ENCODE peak calls at places on chromosomes 13 and 19, in five cellular contexts. One of them, this sample, is unnamed.

GRCh38 chr13:76245216-76245615 is 609.1 kb downstream of the LMO7 start:
- DNase-seq in lung: no peak
- DNase-seq in WERI-Rb-1: no peak
- DNase-seq in glutamatergic neuron: no peak
- DNase-seq in kidney epithelial cell: no peak
- DNase-seq in this sample: no peak

GRCh38 chr19:12793290-12794195 is 2.3 kb downstream of the JUNB start:
- DNase-seq in WERI-Rb-1: peak
- DNase-seq in lung: peak
- DNase-seq in kidney epithelial cell: no peak
- DNase-seq in glutamatergic neuron: peak
- DNase-seq in this sample: peak

GRCh38 chr19:48660854-48661731 is 11.7 kb downstream of the NTN5 start:
- DNase-seq in WERI-Rb-1: peak
- DNase-seq in kidney epithelial cell: no peak
- DNase-seq in glutamatergic neuron: peak
- DNase-seq in lung: peak
- DNase-seq in this sample: no peak

GRCh38 chr13:98405107-98405571 is 171.8 kb downstream of the STK24 start:
- DNase-seq in kidney epithelial cell: no peak
- DNase-seq in WERI-Rb-1: peak
- DNase-seq in glutamatergic neuron: peak
- DNase-seq in lung: no peak
- DNase-seq in this sample: no peak

GRCh38 chr19:17052439-17052838 is 22.8 kb downstream of the HAUS8 start:
- DNase-seq in kidney epithelial cell: no peak
- DNase-seq in lung: peak
- DNase-seq in glutamatergic neuron: peak
- DNase-seq in WERI-Rb-1: peak
- DNase-seq in this sample: no peak

GRCh38 chr13:44267966-44268365 is 105.7 kb upstream of the SERP2 start:
- DNase-seq in glutamatergic neuron: no peak
- DNase-seq in kidney epithelial cell: no peak
- DNase-seq in WERI-Rb-1: no peak
- DNase-seq in lung: no peak
- DNase-seq in this sample: no peak

GRCh38 chr13:94239135-94239534 is 240.3 kb downstream of the DCT start:
- DNase-seq in glutamatergic neuron: no peak
- DNase-seq in WERI-Rb-1: no peak
- DNase-seq in kidney epithelial cell: peak
- DNase-seq in lung: no peak
- DNase-seq in this sample: no peak

GRCh38 chr13:34030782-34031181 is 212.8 kb downstream of the RFC3 start:
- DNase-seq in glutamatergic neuron: no peak
- DNase-seq in WERI-Rb-1: no peak
- DNase-seq in kidney epithelial cell: no peak
- DNase-seq in lung: no peak
- DNase-seq in this sample: no peak

GRCh38 chr13:106446011-106446410 is 89.5 kb downstream of the EFNB2 start:
- DNase-seq in glutamatergic neuron: no peak
- DNase-seq in kidney epithelial cell: peak
- DNase-seq in WERI-Rb-1: no peak
- DNase-seq in lung: no peak
- DNase-seq in this sample: peak

GRCh38 chr13:31204592-31204991 is 4.8 kb downstream of the B3GLCT start:
- DNase-seq in lung: no peak
- DNase-seq in WERI-Rb-1: peak
- DNase-seq in kidney epithelial cell: peak
- DNase-seq in glutamatergic neuron: no peak
- DNase-seq in this sample: no peak

GRCh38 chr13:109904218-109904617 is 117.8 kb upstream of the IRS2 start:
- DNase-seq in glutamatergic neuron: no peak
- DNase-seq in WERI-Rb-1: peak
- DNase-seq in kidney epithelial cell: no peak
- DNase-seq in lung: no peak
- DNase-seq in this sample: no peak

GRCh38 chr13:113625965-113626661 is 31.9 kb downstream of the ATP4B start:
- DNase-seq in glutamatergic neuron: peak
- DNase-seq in WERI-Rb-1: no peak
- DNase-seq in kidney epithelial cell: no peak
- DNase-seq in lung: no peak
- DNase-seq in this sample: no peak

GRCh38 chr19:6963937-6964336 is 57.3 kb downstream of the MBD3L2B start:
- DNase-seq in lung: no peak
- DNase-seq in glutamatergic neuron: no peak
- DNase-seq in kidney epithelial cell: no peak
- DNase-seq in WERI-Rb-1: peak
- DNase-seq in this sample: no peak

GRCh38 chr19:41734585-41734984 is 20.7 kb upstream of the CEACAM6 start:
- DNase-seq in WERI-Rb-1: no peak
- DNase-seq in lung: peak
- DNase-seq in glutamatergic neuron: no peak
- DNase-seq in kidney epithelial cell: no peak
- DNase-seq in this sample: no peak

GRCh38 chr13:48828962-48829405 is 146.7 kb upstream of the FNDC3A start:
- DNase-seq in lung: no peak
- DNase-seq in kidney epithelial cell: peak
- DNase-seq in glutamatergic neuron: no peak
- DNase-seq in WERI-Rb-1: no peak
- DNase-seq in this sample: no peak

GRCh38 chr13:99687728-99688397 is 186.6 kb downstream of the TM9SF2 start:
- DNase-seq in kidney epithelial cell: peak
- DNase-seq in glutamatergic neuron: no peak
- DNase-seq in WERI-Rb-1: no peak
- DNase-seq in lung: no peak
- DNase-seq in this sample: no peak

GRCh38 chr19:45547965-45548609 is 36.5 kb downstream of the OPA3 start:
- DNase-seq in glutamatergic neuron: no peak
- DNase-seq in kidney epithelial cell: no peak
- DNase-seq in WERI-Rb-1: no peak
- DNase-seq in lung: no peak
- DNase-seq in this sample: no peak

GRCh38 chr19:29687244-29687896 is 22.1 kb downstream of the PLEKHF1 start:
- DNase-seq in lung: no peak
- DNase-seq in WERI-Rb-1: no peak
- DNase-seq in kidney epithelial cell: peak
- DNase-seq in glutamatergic neuron: no peak
- DNase-seq in this sample: peak

GRCh38 chr19:11102944-11103343 is 13.7 kb downstream of the LDLR start:
- DNase-seq in kidney epithelial cell: no peak
- DNase-seq in glutamatergic neuron: no peak
- DNase-seq in lung: no peak
- DNase-seq in WERI-Rb-1: no peak
- DNase-seq in this sample: no peak

DNA sequence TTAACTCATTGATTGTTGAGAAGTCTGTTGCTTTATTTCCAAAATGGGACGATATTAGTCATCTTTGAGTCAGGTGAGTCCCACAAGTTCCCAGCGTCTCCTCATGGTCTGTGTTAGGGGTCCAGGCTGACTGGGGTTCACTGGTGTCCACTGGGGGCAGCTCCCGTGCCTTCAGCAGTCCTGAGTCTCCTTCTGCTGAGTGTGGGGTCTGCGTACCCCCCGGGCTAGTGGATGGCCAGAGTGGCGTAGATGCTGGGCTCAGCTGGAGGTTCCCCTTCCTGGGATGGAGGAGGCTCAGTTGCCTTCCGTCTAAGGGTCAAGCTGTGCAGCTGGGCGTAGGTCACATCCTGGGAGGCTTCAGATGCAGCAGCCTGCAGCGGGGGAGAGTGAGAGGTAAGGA is 5.9 kb downstream of the LILRB3 start:
- DNase-seq in glutamatergic neuron: no peak
- DNase-seq in lung: no peak
- DNase-seq in WERI-Rb-1: no peak
- DNase-seq in kidney epithelial cell: no peak
- DNase-seq in this sample: no peak
- TF ChIP-seq CTCF in glutamatergic neuron: no peak
- TF ChIP-seq CTCF in lung: no peak
- TF ChIP-seq CTCF in WERI-Rb-1: no peak
- TF ChIP-seq CTCF in kidney epithelial cell: no peak
- TF ChIP-seq CTCF in this sample: no peak

DNA sequence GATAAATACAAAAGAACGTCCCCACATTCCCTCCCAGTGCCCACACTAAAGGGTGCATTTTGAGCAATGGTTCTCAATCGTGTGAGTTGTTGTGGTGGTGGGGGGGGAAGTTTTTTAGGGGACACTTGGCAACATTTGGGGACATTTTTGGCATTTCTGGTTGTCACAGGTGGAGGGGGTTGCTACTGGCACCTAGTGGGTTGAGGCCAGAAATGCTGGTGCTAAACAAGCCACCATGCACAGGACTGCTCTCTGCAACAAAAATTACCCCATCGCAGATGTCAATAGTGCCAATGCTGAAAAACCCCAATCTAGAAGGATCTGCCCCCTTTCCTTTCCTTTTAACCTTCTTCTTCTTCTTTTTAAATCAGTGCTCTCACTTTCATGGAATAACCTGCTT is 453.3 kb downstream of the TSHZ3 start:
- DNase-seq in WERI-Rb-1: no peak
- DNase-seq in lung: no peak
- DNase-seq in glutamatergic neuron: no peak
- DNase-seq in kidney epithelial cell: no peak
- DNase-seq in this sample: no peak
- TF ChIP-seq CTCF in WERI-Rb-1: peak
- TF ChIP-seq CTCF in lung: no peak
- TF ChIP-seq CTCF in glutamatergic neuron: no peak
- TF ChIP-seq CTCF in kidney epithelial cell: no peak
- TF ChIP-seq CTCF in this sample: no peak

GRCh38 chr19:15251749-15252397 is 19.6 kb upstream of the EPHX3 start:
- DNase-seq in lung: peak
- DNase-seq in WERI-Rb-1: peak
- DNase-seq in kidney epithelial cell: peak
- DNase-seq in glutamatergic neuron: peak
- DNase-seq in this sample: peak
- TF ChIP-seq CTCF in lung: no peak
- TF ChIP-seq CTCF in WERI-Rb-1: peak
- TF ChIP-seq CTCF in kidney epithelial cell: peak
- TF ChIP-seq CTCF in glutamatergic neuron: peak
- TF ChIP-seq CTCF in this sample: peak

GRCh38 chr19:35024095-35024494 is 6.2 kb upstream of the SCN1B start:
- DNase-seq in WERI-Rb-1: no peak
- DNase-seq in kidney epithelial cell: no peak
- DNase-seq in glutamatergic neuron: no peak
- DNase-seq in lung: no peak
- DNase-seq in this sample: no peak

GRCh38 chr19:35021596-35021995 is 8.7 kb upstream of the SCN1B start:
- DNase-seq in WERI-Rb-1: no peak
- DNase-seq in kidney epithelial cell: no peak
- DNase-seq in lung: no peak
- DNase-seq in glutamatergic neuron: no peak
- DNase-seq in this sample: no peak

GRCh38 chr19:35021016-35021415 is 9.3 kb upstream of the SCN1B start:
- DNase-seq in lung: no peak
- DNase-seq in WERI-Rb-1: no peak
- DNase-seq in kidney epithelial cell: no peak
- DNase-seq in glutamatergic neuron: no peak
- DNase-seq in this sample: no peak

GRCh38 chr19:35023428-35023827 is 6.8 kb upstream of the SCN1B start:
- DNase-seq in kidney epithelial cell: no peak
- DNase-seq in glutamatergic neuron: no peak
- DNase-seq in lung: no peak
- DNase-seq in WERI-Rb-1: no peak
- DNase-seq in this sample: no peak

GRCh38 chr19:35022460-35022859 is 7.8 kb upstream of the SCN1B start:
- DNase-seq in lung: no peak
- DNase-seq in kidney epithelial cell: no peak
- DNase-seq in WERI-Rb-1: no peak
- DNase-seq in glutamatergic neuron: no peak
- DNase-seq in this sample: no peak
- TF ChIP-seq CTCF in lung: no peak
- TF ChIP-seq CTCF in kidney epithelial cell: no peak
- TF ChIP-seq CTCF in WERI-Rb-1: no peak
- TF ChIP-seq CTCF in glutamatergic neuron: no peak
- TF ChIP-seq CTCF in this sample: no peak

GRCh38 chr19:55654323-55654832 is 457 bp upstream of the U2AF2 start:
- DNase-seq in WERI-Rb-1: peak
- DNase-seq in lung: peak
- DNase-seq in glutamatergic neuron: peak
- DNase-seq in kidney epithelial cell: peak
- DNase-seq in this sample: peak

GRCh38 chr19:55655648-55656040 is 809 bp downstream of the U2AF2 start:
- DNase-seq in lung: no peak
- DNase-seq in glutamatergic neuron: no peak
- DNase-seq in WERI-Rb-1: no peak
- DNase-seq in kidney epithelial cell: no peak
- DNase-seq in this sample: no peak

GRCh38 chr19:55652311-55653078 is 2.3 kb upstream of the U2AF2 start:
- DNase-seq in glutamatergic neuron: peak
- DNase-seq in lung: no peak
- DNase-seq in kidney epithelial cell: no peak
- DNase-seq in WERI-Rb-1: no peak
- DNase-seq in this sample: no peak

GRCh38 chr19:55654833-55655647 is at the start of gene U2AF2:
- DNase-seq in WERI-Rb-1: peak
- DNase-seq in glutamatergic neuron: peak
- DNase-seq in lung: peak
- DNase-seq in kidney epithelial cell: no peak
- DNase-seq in this sample: peak

GRCh38 chr19:55653651-55654322 is 1.0 kb upstream of the U2AF2 start:
- DNase-seq in WERI-Rb-1: peak
- DNase-seq in lung: peak
- DNase-seq in glutamatergic neuron: peak
- DNase-seq in kidney epithelial cell: peak
- DNase-seq in this sample: peak
- TF ChIP-seq CTCF in WERI-Rb-1: peak
- TF ChIP-seq CTCF in lung: peak
- TF ChIP-seq CTCF in glutamatergic neuron: peak
- TF ChIP-seq CTCF in kidney epithelial cell: peak
- TF ChIP-seq CTCF in this sample: peak